ENCODE peak calls at places on chromosomes 7 and 10, in seven cellular contexts. One of them, this sample, is unnamed. For H3K27me3, the result is how much of the 10 kb centered on the place peaks cover.

GRCh38 chr10:34427911-34428216 is 387.2 kb downstream of the PARD3 start:
- DNase-seq in HAP-1: no peak
- DNase-seq in uterus: no peak
- DNase-seq in transverse colon: no peak
- DNase-seq in upper lobe of right lung: no peak
- DNase-seq in colonic mucosa: no peak
- DNase-seq in foreskin keratinocyte: no peak
- DNase-seq in this sample: no peak

GRCh38 chr7:33449847-33450246 is 320.5 kb downstream of the BBS9 start:
- DNase-seq in HAP-1: no peak
- DNase-seq in uterus: no peak
- DNase-seq in upper lobe of right lung: no peak
- DNase-seq in foreskin keratinocyte: no peak
- DNase-seq in colonic mucosa: no peak
- DNase-seq in transverse colon: no peak
- DNase-seq in this sample: no peak

GRCh38 chr10:25867321-25867720 is 66.7 kb upstream of the MYO3A start:
- DNase-seq in transverse colon: no peak
- DNase-seq in colonic mucosa: no peak
- DNase-seq in HAP-1: no peak
- DNase-seq in foreskin keratinocyte: no peak
- DNase-seq in uterus: no peak
- DNase-seq in upper lobe of right lung: no peak
- DNase-seq in this sample: no peak

GRCh38 chr7:105141068-105141467 is 127.1 kb downstream of the KMT2E start:
- DNase-seq in colonic mucosa: no peak
- DNase-seq in transverse colon: no peak
- DNase-seq in HAP-1: peak
- DNase-seq in uterus: no peak
- DNase-seq in upper lobe of right lung: no peak
- DNase-seq in foreskin keratinocyte: no peak
- DNase-seq in this sample: no peak

GRCh38 chr10:10758306-10758705 is 259.4 kb upstream of the CELF2 start:
- DNase-seq in transverse colon: no peak
- DNase-seq in upper lobe of right lung: no peak
- DNase-seq in HAP-1: no peak
- DNase-seq in colonic mucosa: no peak
- DNase-seq in foreskin keratinocyte: no peak
- DNase-seq in uterus: no peak
- DNase-seq in this sample: no peak

GRCh38 chr10:80186364-80187012 is 18.8 kb downstream of the ANXA11 start:
- DNase-seq in uterus: no peak
- DNase-seq in colonic mucosa: no peak
- DNase-seq in HAP-1: no peak
- DNase-seq in upper lobe of right lung: no peak
- DNase-seq in transverse colon: no peak
- DNase-seq in foreskin keratinocyte: no peak
- DNase-seq in this sample: no peak

GRCh38 chr7:30800785-30801252 is 29.6 kb downstream of the MINDY4 start:
- DNase-seq in colonic mucosa: peak
- DNase-seq in uterus: peak
- DNase-seq in foreskin keratinocyte: peak
- DNase-seq in HAP-1: peak
- DNase-seq in transverse colon: peak
- DNase-seq in upper lobe of right lung: no peak
- DNase-seq in this sample: no peak

GRCh38 chr10:58672855-58673254 is 160.2 kb downstream of the BICC1 start:
- DNase-seq in colonic mucosa: no peak
- DNase-seq in transverse colon: no peak
- DNase-seq in uterus: no peak
- DNase-seq in upper lobe of right lung: no peak
- DNase-seq in HAP-1: no peak
- DNase-seq in foreskin keratinocyte: no peak
- DNase-seq in this sample: no peak

GRCh38 chr10:87870154-87870553 is 6.7 kb downstream of the PTEN start:
- DNase-seq in colonic mucosa: no peak
- DNase-seq in HAP-1: no peak
- DNase-seq in uterus: no peak
- DNase-seq in foreskin keratinocyte: no peak
- DNase-seq in upper lobe of right lung: no peak
- DNase-seq in transverse colon: no peak
- DNase-seq in this sample: no peak

GRCh38 chr10:124149143-124149542 is 55.7 kb upstream of the CHST15 start:
- DNase-seq in HAP-1: no peak
- DNase-seq in transverse colon: no peak
- DNase-seq in foreskin keratinocyte: no peak
- DNase-seq in colonic mucosa: no peak
- DNase-seq in uterus: no peak
- DNase-seq in upper lobe of right lung: no peak
- DNase-seq in this sample: no peak

GRCh38 chr10:1732501-1733123 is 4.7 kb downstream of the ADARB2 start:
- DNase-seq in uterus: no peak
- DNase-seq in upper lobe of right lung: no peak
- DNase-seq in transverse colon: no peak
- DNase-seq in HAP-1: no peak
- DNase-seq in foreskin keratinocyte: no peak
- DNase-seq in colonic mucosa: no peak
- DNase-seq in this sample: no peak

GRCh38 chr7:105675873-105676484 is 94.7 kb upstream of the EFCAB10 start:
- DNase-seq in foreskin keratinocyte: no peak
- DNase-seq in colonic mucosa: no peak
- DNase-seq in HAP-1: no peak
- DNase-seq in upper lobe of right lung: no peak
- DNase-seq in uterus: no peak
- DNase-seq in transverse colon: peak
- DNase-seq in this sample: no peak

GRCh38 chr10:116802876-116803275 is 46.4 kb upstream of the ENO4 start:
- DNase-seq in HAP-1: no peak
- DNase-seq in uterus: no peak
- DNase-seq in transverse colon: no peak
- DNase-seq in colonic mucosa: no peak
- DNase-seq in foreskin keratinocyte: no peak
- DNase-seq in upper lobe of right lung: peak
- DNase-seq in this sample: no peak

GRCh38 chr10:117131390-117132327 is 6.4 kb downstream of the VAX1 start:
- DNase-seq in transverse colon: peak
- DNase-seq in foreskin keratinocyte: no peak
- DNase-seq in uterus: no peak
- DNase-seq in colonic mucosa: no peak
- DNase-seq in HAP-1: no peak
- DNase-seq in upper lobe of right lung: no peak
- DNase-seq in this sample: no peak

GRCh38 chr7:34320926-34321609 is 336.9 kb upstream of the NPSR1 start:
- DNase-seq in transverse colon: peak
- DNase-seq in upper lobe of right lung: peak
- DNase-seq in uterus: peak
- DNase-seq in colonic mucosa: peak
- DNase-seq in HAP-1: peak
- DNase-seq in foreskin keratinocyte: peak
- DNase-seq in this sample: peak

GRCh38 chr7:2859952-2860351 is 15.8 kb upstream of the GNA12 start:
- DNase-seq in uterus: no peak
- DNase-seq in colonic mucosa: no peak
- DNase-seq in transverse colon: no peak
- DNase-seq in upper lobe of right lung: no peak
- DNase-seq in foreskin keratinocyte: no peak
- DNase-seq in HAP-1: no peak
- DNase-seq in this sample: no peak

GRCh38 chr10:11016959-11017574 is 605 bp upstream of the CELF2 start:
- DNase-seq in HAP-1: no peak
- DNase-seq in upper lobe of right lung: no peak
- DNase-seq in uterus: no peak
- DNase-seq in colonic mucosa: no peak
- DNase-seq in transverse colon: no peak
- DNase-seq in foreskin keratinocyte: no peak
- DNase-seq in this sample: no peak

GRCh38 chr10:71761105-71761511 is 12.2 kb downstream of the VSIR start:
- DNase-seq in colonic mucosa: no peak
- DNase-seq in foreskin keratinocyte: peak
- DNase-seq in uterus: no peak
- DNase-seq in upper lobe of right lung: no peak
- DNase-seq in HAP-1: no peak
- DNase-seq in transverse colon: no peak
- DNase-seq in this sample: no peak

GRCh38 chr10:129105266-129105665 is 361.8 kb upstream of the MGMT start:
- DNase-seq in colonic mucosa: no peak
- DNase-seq in upper lobe of right lung: no peak
- DNase-seq in transverse colon: no peak
- DNase-seq in HAP-1: no peak
- DNase-seq in foreskin keratinocyte: no peak
- DNase-seq in uterus: no peak
- DNase-seq in this sample: no peak

GRCh38 chr10:74753295-74754211 is 72.8 kb upstream of the KAT6B start:
- DNase-seq in uterus: peak
- DNase-seq in transverse colon: peak
- DNase-seq in foreskin keratinocyte: peak
- DNase-seq in upper lobe of right lung: peak
- DNase-seq in HAP-1: no peak
- DNase-seq in colonic mucosa: no peak
- DNase-seq in this sample: peak

GRCh38 chr10:71494980-71495381 is 98.3 kb downstream of the CDH23 start:
- DNase-seq in uterus: no peak
- DNase-seq in foreskin keratinocyte: no peak
- DNase-seq in colonic mucosa: no peak
- DNase-seq in upper lobe of right lung: no peak
- DNase-seq in transverse colon: no peak
- DNase-seq in HAP-1: no peak
- DNase-seq in this sample: no peak

GRCh38 chr10:44398271-44398670 is 13.4 kb upstream of the CXCL12 start:
- DNase-seq in transverse colon: no peak
- DNase-seq in uterus: no peak
- DNase-seq in foreskin keratinocyte: no peak
- DNase-seq in colonic mucosa: no peak
- DNase-seq in upper lobe of right lung: peak
- DNase-seq in HAP-1: no peak
- DNase-seq in this sample: no peak

DNA sequence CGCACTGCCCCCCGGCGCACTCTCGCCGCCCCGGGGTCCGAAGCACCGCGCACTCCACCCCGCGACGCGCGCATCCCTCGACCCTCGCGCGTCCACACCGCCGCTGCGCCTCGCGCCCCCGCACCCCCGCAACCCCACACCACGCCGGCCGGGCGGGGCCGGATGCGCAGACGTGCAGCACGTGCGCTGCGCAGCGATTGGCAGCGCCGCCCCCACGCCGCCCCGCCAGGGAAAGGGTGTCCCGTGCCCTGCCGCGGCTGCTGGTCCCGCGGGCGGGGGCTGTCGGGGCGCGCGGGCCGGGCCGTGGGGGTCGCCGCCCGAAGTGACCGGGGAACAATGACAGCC is 53.7 kb upstream of the KDM7A start:
- DNase-seq in uterus: no peak
- DNase-seq in transverse colon: peak
- DNase-seq in colonic mucosa: peak
- DNase-seq in upper lobe of right lung: peak
- DNase-seq in HAP-1: peak
- DNase-seq in foreskin keratinocyte: no peak
- DNase-seq in this sample: no peak
- H3K27me3 ChIP-seq in uterus: under half
- H3K27me3 ChIP-seq in transverse colon: under half
- H3K27me3 ChIP-seq in colonic mucosa: under half
- H3K27me3 ChIP-seq in upper lobe of right lung: under half
- H3K27me3 ChIP-seq in HAP-1: under half
- H3K27me3 ChIP-seq in foreskin keratinocyte: under half
- H3K27me3 ChIP-seq in this sample: under half

GRCh38 chr10:131160219-131160875 is 151.2 kb downstream of the TCERG1L start:
- DNase-seq in foreskin keratinocyte: no peak
- DNase-seq in HAP-1: no peak
- DNase-seq in colonic mucosa: no peak
- DNase-seq in uterus: no peak
- DNase-seq in transverse colon: no peak
- DNase-seq in upper lobe of right lung: peak
- DNase-seq in this sample: no peak
- H3K27me3 ChIP-seq in foreskin keratinocyte: under half
- H3K27me3 ChIP-seq in HAP-1: under half
- H3K27me3 ChIP-seq in colonic mucosa: under half
- H3K27me3 ChIP-seq in uterus: under half
- H3K27me3 ChIP-seq in transverse colon: under half
- H3K27me3 ChIP-seq in upper lobe of right lung: under half
- H3K27me3 ChIP-seq in this sample: under half

DNA sequence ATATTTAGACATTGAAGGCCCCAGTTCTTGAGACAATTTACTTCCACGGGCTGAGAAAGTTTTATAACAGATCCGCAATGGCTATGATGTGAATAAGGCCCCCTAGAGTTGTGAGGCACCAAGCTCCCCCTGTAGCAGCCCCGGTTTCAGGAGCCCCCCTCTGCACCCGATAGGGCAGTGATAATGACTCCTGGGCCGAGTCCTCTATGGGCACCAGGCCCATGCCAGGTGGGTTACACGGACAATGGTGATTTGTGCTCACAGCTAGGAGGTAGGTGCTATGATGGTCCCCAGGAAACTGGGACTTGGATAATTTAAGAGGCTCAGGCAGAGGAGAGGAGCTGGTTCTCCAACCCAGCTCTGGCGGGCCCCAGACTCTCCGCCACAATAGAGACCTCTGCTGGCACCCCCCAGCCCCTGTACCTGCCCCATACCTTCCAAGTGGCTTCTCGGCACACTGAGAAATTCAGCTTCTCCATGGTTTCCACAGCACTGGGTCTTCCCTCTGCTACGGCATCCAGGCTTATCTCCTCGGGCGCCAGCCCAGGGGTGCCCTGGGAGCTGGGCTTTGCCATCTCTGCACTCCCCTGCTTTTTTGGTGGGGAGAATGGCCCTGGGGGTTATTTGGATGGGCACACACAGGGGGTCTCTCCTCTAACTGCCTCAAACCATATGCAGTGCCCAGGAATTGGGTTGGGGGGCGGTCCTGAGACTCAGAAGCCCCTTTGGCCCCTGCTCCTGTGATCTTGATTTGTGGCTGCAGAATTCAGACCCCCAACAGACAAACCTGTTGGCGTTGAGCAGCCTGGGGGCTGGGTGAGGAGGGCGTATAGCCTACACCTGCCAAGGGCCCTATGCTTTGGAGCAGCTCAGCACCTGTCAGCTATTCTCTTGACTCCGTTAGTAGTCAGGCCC is 12.2 kb upstream of the KCP start:
- DNase-seq in uterus: no peak
- DNase-seq in HAP-1: no peak
- DNase-seq in upper lobe of right lung: peak
- DNase-seq in colonic mucosa: no peak
- DNase-seq in foreskin keratinocyte: no peak
- DNase-seq in transverse colon: peak
- DNase-seq in this sample: no peak
- H3K27me3 ChIP-seq in uterus: under half
- H3K27me3 ChIP-seq in HAP-1: under half
- H3K27me3 ChIP-seq in upper lobe of right lung: under half
- H3K27me3 ChIP-seq in colonic mucosa: under half
- H3K27me3 ChIP-seq in foreskin keratinocyte: half or more
- H3K27me3 ChIP-seq in transverse colon: under half
- H3K27me3 ChIP-seq in this sample: under half

DNA sequence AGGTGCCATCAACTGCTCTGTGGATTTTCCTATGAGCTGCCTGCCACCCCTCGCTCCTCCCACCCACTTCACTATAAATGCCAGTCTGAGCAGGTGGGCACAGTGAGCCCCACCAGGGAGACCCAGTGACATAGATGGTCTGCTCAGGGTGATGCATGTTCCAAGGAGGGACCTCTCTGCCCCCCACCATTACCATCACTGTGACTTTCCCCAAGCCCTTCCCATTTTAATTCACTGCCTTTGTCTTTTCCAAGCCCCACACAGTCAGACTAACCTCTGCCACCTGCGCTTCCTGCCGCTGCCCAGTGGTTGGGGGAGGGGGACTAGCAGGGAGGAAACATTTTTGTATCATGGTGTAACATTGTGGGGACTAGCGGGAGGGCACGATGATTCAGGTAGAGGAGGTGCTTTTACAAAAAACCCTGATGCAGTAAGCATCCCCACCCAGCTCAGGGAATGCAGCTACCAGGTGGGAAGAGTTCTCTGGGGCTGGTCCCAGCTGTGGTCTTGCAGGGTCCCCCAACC is 24.6 kb downstream of the PRSS2 start:
- DNase-seq in transverse colon: peak
- DNase-seq in foreskin keratinocyte: no peak
- DNase-seq in colonic mucosa: no peak
- DNase-seq in HAP-1: no peak
- DNase-seq in upper lobe of right lung: no peak
- DNase-seq in uterus: no peak
- DNase-seq in this sample: no peak
- H3K27me3 ChIP-seq in transverse colon: half or more
- H3K27me3 ChIP-seq in foreskin keratinocyte: half or more
- H3K27me3 ChIP-seq in colonic mucosa: under half
- H3K27me3 ChIP-seq in HAP-1: under half
- H3K27me3 ChIP-seq in upper lobe of right lung: half or more
- H3K27me3 ChIP-seq in uterus: under half
- H3K27me3 ChIP-seq in this sample: under half